ENCODE peak calls at places on chromosomes 2 and 18, in seven cellular contexts. V is bronchial epithelial cell, J is HFF-Myc, Y is GM20000, F is AG09319, H is sigmoid colon, P is MCF 10A. A is an unnamed sample.

GRCh38 chr2:145170787-145171186 is 650.9 kb upstream of the ZEB2 start:
- DNase-seq in V (no peak), J (no peak), Y (no peak), F (no peak), H (no peak), P (no peak), A (no peak)

GRCh38 chr2:119338826-119339561 is 27.6 kb downstream of the C2orf76 start:
- DNase-seq in V (no peak), J (no peak), Y (peak), F (no peak), H (no peak), P (no peak), A (no peak)

GRCh38 chr2:134402385-134402784 is 148.5 kb downstream of the MGAT5 start:
- DNase-seq in V (no peak), J (no peak), Y (no peak), F (peak), H (peak), P (peak), A (no peak)

GRCh38 chr2:195404650-195405049 is 252.4 kb upstream of the SLC39A10 start:
- DNase-seq in V (no peak), J (no peak), Y (no peak), F (no peak), H (no peak), P (no peak), A (no peak)

GRCh38 chr18:74715865-74716712 is 118.4 kb downstream of the ZNF407 start:
- DNase-seq in V (peak), J (no peak), Y (no peak), F (no peak), H (no peak), P (no peak), A (no peak)

GRCh38 chr2:118423776-118424175 is 335.5 kb downstream of the INSIG2 start:
- DNase-seq in V (no peak), J (no peak), Y (no peak), F (no peak), H (no peak), P (no peak), A (no peak)

GRCh38 chr18:8708670-8709069 is 3.3 kb downstream of the MTCL1 start:
- DNase-seq in V (no peak), J (no peak), Y (no peak), F (no peak), H (no peak), P (no peak), A (no peak)

GRCh38 chr2:176085861-176086771 is 2.4 kb upstream of the EVX2 start:
- DNase-seq in V (no peak), J (no peak), Y (no peak), F (no peak), H (peak), P (peak), A (peak)

GRCh38 chr2:144523606-144524131 is 3.8 kb upstream of the ZEB2 start:
- DNase-seq in V (no peak), J (no peak), Y (peak), F (no peak), H (no peak), P (no peak), A (no peak)

GRCh38 chr2:19850526-19851050 is 51.2 kb downstream of the TTC32 start:
- DNase-seq in V (no peak), J (no peak), Y (no peak), F (no peak), H (no peak), P (no peak), A (no peak)

GRCh38 chr2:235961711-235962110 is 206.5 kb downstream of the GBX2 start:
- DNase-seq in V (no peak), J (no peak), Y (no peak), F (no peak), H (peak), P (no peak), A (no peak)

GRCh38 chr2:105646423-105647076 is 98.2 kb upstream of the NCK2 start:
- DNase-seq in V (no peak), J (no peak), Y (no peak), F (no peak), H (no peak), P (no peak), A (no peak)

GRCh38 chr2:12965540-12966269 is 249.0 kb downstream of the TRIB2 start:
- DNase-seq in V (peak), J (peak), Y (no peak), F (no peak), H (no peak), P (peak), A (peak)

GRCh38 chr2:4693266-4693665 is 989.9 kb downstream of the DCDC2C start:
- DNase-seq in V (no peak), J (no peak), Y (no peak), F (no peak), H (no peak), P (peak), A (no peak)

GRCh38 chr2:163345795-163346573 is 389.8 kb downstream of the FIGN start:
- DNase-seq in V (peak), J (no peak), Y (peak), F (peak), H (no peak), P (peak), A (peak)

GRCh38 chr18:21141678-21142422 is 30.2 kb upstream of the ROCK1 start:
- DNase-seq in V (no peak), J (no peak), Y (no peak), F (no peak), H (no peak), P (no peak), A (no peak)

GRCh38 chr2:40463112-40463511 is 11.2 kb upstream of the SLC8A1 start:
- DNase-seq in V (no peak), J (no peak), Y (no peak), F (no peak), H (no peak), P (no peak), A (no peak)

GRCh38 chr18:37252854-37253396 is 312.7 kb downstream of the CELF4 start:
- DNase-seq in V (no peak), J (no peak), Y (no peak), F (no peak), H (no peak), P (no peak), A (no peak)

GRCh38 chr2:153584244-153584643 is 105.7 kb upstream of the RPRM start:
- DNase-seq in V (peak), J (no peak), Y (no peak), F (no peak), H (no peak), P (no peak), A (no peak)
- TF ChIP-seq CTCF in V (no peak), J (no peak), Y (no peak), F (no peak), H (no peak), P (no peak), A (no peak)

DNA sequence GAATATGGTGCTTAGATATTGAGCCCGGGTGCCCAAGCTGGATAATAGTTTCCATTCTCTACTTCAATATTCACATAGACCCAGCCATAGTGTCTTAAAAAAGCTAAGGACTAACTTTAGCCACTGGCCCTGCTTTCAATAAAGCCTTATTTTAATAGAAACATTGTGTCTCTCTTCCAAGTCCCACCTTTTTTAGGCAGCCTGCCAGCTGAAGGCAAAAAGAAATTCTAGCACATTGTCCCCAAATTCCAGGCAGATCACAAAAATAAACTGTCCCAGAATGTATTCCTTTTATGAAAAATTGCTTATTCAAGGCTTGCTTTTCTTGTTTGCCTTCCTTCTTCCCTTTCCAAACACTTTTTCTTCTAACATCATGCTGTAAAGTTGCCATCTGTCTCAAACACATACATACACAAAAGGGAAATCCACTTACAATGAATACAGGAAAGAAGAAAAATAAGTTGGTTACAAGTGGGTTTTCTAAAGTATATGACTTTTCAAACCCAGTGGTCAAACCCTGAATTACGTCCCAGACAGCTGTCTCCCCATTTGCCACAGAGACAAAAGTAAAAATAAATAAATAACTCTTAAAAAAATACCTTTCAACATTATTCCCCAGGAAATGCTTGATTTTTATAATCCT is 778.5 kb downstream of the BCL11A start:
- DNase-seq in V (no peak), J (no peak), Y (no peak), F (no peak), H (no peak), P (no peak), A (no peak)
- TF ChIP-seq CTCF in V (no peak), J (no peak), Y (no peak), F (no peak), H (no peak), P (no peak), A (no peak)

DNA sequence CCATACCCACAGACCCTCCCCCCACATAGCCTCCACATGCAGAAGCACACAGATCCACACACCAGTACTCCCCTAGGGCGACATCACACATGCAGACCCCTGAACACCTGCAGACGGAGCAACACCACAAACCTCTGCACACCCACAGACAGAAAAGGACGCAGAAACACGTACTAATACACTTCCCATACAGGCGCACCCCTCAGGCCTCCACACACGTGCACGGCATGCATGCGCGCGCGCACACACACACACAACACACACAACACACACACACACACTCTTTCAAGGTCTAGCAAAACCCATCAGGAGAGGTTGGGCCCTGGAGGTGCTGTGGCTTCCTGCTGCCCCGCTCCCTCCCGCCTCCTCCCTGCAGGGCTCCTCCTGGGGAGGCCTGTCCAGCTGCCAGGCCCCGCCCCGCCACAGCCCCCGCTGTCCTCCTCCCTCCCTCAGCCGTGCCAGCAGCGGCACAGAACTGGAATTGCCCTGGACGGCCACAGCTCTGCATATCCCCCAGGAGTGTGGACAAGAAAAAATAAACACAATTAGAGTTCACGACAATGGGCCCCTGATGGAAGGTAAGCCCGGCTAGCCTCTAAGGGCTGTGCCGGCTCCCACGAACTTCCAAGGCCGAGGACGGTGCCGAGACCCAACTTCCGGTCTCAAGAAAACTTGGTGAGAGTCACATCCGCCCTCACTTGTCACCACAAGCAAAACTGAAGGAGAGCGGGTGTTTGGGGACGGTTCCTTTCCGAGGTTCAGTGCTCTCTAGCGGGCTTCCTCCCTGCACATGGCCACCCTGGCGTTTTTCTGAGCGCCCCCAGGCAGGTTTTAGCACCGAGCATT is 6.8 kb downstream of the ZFP36L2 start:
- DNase-seq in V (peak), J (peak), Y (peak), F (no peak), H (peak), P (peak), A (peak)
- TF ChIP-seq CTCF in V (no peak), J (no peak), Y (no peak), F (no peak), H (no peak), P (no peak), A (no peak)

DNA sequence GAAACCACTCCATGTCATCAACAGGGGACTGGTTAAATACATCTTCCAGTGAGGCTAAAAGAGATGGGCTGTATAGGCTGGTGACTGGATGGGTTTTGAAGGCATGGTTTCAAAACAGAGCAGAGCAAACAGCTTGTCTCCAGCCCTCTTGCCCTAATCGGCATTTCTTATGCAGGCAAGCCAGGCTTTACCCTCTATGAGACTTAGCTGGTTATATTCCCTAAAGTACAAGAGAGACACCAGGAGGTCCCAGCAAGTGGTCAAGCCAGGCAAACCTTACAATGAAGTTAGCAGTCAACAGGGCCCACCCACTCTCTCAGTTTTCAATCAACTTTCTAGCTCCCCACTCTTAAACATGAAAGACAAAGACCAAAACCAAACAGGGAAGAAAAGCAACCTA is 19.0 kb downstream of the OSBPL1A start:
- DNase-seq in V (no peak), J (no peak), Y (no peak), F (no peak), H (no peak), P (no peak), A (no peak)
- TF ChIP-seq CTCF in V (no peak), J (no peak), Y (no peak), F (no peak), H (no peak), P (no peak), A (no peak)

DNA sequence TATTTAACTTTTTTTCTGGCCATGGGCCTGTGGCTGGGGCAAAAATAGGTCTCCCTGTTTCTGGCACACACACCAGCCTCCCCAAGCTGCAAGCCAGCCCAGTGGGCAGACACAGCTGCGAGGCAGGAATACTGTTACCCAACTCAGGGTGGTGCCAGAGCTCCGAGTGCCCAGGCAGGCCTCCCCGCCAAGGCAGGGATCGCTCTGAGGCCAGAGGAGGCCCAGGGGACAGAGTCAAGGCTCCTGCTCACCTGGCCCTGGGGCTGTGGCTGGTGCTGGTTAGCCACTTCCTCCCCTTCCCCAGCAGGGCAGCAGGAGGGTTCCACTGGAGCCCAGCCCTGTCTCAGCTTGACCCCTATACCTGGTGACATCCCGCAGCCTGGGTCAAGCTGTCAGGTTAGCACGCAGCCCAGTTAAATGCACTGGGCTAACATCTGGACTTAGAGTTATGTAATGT is 67.1 kb upstream of the EPAS1 start:
- DNase-seq in V (no peak), J (no peak), Y (peak), F (no peak), H (no peak), P (peak), A (no peak)
- TF ChIP-seq CTCF in V (no peak), J (no peak), Y (peak), F (no peak), H (no peak), P (no peak), A (no peak)

DNA sequence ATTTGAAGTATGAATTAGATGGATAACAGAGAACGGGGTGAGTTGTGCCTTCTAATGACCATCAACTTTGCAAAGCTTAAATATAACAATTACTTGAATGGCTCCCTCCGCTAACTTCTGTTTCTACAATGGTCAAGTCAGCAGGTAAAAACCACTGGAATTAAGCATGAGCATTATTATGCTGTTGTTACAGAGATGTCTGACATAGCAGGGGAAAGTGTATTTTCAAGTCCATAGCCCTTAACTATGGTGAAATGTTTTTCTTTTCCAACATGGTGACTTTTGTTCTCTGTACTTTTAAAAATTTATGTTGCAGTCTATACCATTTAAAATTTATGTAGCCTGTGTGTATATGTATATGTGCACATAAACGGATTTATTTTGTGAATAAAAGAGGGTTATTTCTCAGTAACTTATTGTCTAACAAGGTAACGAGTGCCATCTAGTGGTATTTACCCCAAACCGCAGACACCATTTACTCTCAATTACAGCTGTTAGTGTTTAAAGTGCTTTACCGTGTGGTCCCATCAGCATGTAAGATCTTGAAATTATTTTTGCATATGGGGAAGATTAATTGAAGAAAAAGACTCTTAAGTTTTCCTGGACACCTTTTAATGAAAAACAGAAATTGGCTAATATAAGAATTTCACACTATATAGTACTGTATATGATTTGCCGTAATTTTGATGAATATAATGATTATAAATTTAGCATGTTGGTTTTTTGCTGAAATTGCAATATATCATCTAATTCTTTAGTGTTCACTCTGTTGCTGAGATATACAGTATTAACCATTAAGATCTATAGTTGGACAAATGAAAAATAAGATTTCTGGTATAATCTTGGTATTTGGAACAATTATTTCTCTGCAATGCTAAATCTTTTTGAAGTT is 78.2 kb downstream of the UBE2E3 start:
- DNase-seq in V (peak), J (no peak), Y (peak), F (no peak), H (no peak), P (peak), A (peak)
- TF ChIP-seq CTCF in V (peak), J (peak), Y (peak), F (peak), H (no peak), P (peak), A (peak)

GRCh38 chr2:26191316-26192159 is 18.6 kb downstream of the GAREM2 start:
- DNase-seq in V (no peak), J (no peak), Y (no peak), F (no peak), H (peak), P (no peak), A (no peak)
- TF ChIP-seq CTCF in V (no peak), J (no peak), Y (no peak), F (no peak), H (no peak), P (no peak), A (no peak)

GRCh38 chr2:95017836-95018235 is 7.7 kb upstream of the MAL start:
- DNase-seq in V (no peak), J (no peak), Y (no peak), F (no peak), H (no peak), P (no peak), A (no peak)
- TF ChIP-seq CTCF in V (no peak), J (no peak), Y (no peak), F (no peak), H (no peak), P (no peak), A (no peak)

GRCh38 chr2:169480079-169480465 is 778 bp downstream of the BBS5 start:
- DNase-seq in V (peak), J (no peak), Y (no peak), F (no peak), H (no peak), P (no peak), A (peak)

GRCh38 chr2:169476459-169476858 is 2.8 kb upstream of the BBS5 start:
- DNase-seq in V (peak), J (no peak), Y (no peak), F (no peak), H (no peak), P (peak), A (peak)

GRCh38 chr2:169478745-169479256 is 493 bp upstream of the BBS5 start:
- DNase-seq in V (no peak), J (no peak), Y (no peak), F (no peak), H (no peak), P (no peak), A (no peak)

GRCh38 chr2:169478339-169478738 is 955 bp upstream of the BBS5 start:
- DNase-seq in V (peak), J (no peak), Y (no peak), F (no peak), H (no peak), P (no peak), A (no peak)

DNA sequence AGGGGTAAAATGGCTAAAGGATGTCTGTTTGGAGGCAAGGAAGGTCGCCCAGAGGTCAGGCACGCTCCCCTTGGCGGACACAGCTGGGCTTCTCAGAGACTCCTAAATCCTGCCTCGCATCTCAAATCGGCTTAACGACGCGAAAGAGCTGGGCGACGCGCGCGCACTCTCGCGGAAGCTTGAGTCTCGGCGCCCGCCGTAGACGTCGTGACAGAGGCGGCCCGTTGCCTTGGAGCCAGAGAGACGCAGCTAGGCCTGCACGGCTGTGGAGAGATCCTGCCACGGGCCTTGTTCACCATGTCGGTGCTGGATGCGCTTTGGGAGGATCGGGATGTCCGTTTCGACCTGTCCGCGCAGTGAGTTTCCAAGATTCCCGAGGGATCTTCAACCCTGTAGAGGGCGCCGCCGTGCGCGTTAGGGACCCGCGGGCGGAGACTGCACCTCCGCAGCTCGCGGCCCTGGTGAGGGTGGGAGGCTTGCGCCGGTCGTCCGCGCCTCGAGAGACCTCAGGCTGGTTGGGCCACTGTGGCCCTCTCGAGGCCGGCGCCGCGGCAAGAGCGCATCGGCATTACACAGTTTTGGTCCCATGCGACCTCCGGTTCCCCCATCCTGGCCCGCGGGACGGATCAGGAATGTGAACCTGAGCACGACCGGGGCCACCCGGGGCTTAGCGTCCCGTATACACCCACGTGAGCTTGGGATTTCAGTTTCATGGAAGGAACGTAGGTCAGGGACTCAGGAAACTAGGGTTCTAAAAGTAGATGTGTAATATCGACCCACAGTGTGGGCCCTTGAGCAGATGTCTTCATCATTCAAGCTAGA is at the start of gene BBS5:
- DNase-seq in V (peak), J (peak), Y (peak), F (peak), H (peak), P (peak), A (peak)
- TF ChIP-seq CTCF in V (peak), J (peak), Y (peak), F (peak), H (no peak), P (peak), A (peak)

A was measured in RWPE1.